ENCODE peak calls at places on chromosomes 16 and 17, in eight cellular contexts. One of them, this sample, is unnamed.

GRCh38 chr17:35695613-35696012 is 35.8 kb upstream of the RASL10B start:
- DNase-seq in endothelial cell of umbilical vein: no peak
- DNase-seq in mammary epithelial cell: no peak
- DNase-seq in ovary: no peak
- DNase-seq in pancreas: no peak
- DNase-seq in thoracic aorta: no peak
- DNase-seq in adrenal gland: no peak
- DNase-seq in heart left ventricle: no peak
- DNase-seq in this sample: no peak

GRCh38 chr16:84367750-84368320 is 503 bp upstream of the ATP2C2 start:
- DNase-seq in endothelial cell of umbilical vein: no peak
- DNase-seq in mammary epithelial cell: peak; percentile 8
- DNase-seq in ovary: no peak
- DNase-seq in pancreas: peak; percentile 41
- DNase-seq in thoracic aorta: no peak
- DNase-seq in adrenal gland: no peak
- DNase-seq in heart left ventricle: no peak
- DNase-seq in this sample: no peak

GRCh38 chr17:12990041-12990808 is 27.6 kb downstream of the ELAC2 start:
- DNase-seq in endothelial cell of umbilical vein: no peak
- DNase-seq in mammary epithelial cell: no peak
- DNase-seq in ovary: no peak
- DNase-seq in pancreas: no peak
- DNase-seq in thoracic aorta: no peak
- DNase-seq in adrenal gland: no peak
- DNase-seq in heart left ventricle: peak; percentile 83
- DNase-seq in this sample: no peak

GRCh38 chr16:56860226-56861020 is 4.6 kb upstream of the SLC12A3 start:
- DNase-seq in endothelial cell of umbilical vein: no peak
- DNase-seq in mammary epithelial cell: no peak
- DNase-seq in ovary: no peak
- DNase-seq in pancreas: no peak
- DNase-seq in thoracic aorta: no peak
- DNase-seq in adrenal gland: no peak
- DNase-seq in heart left ventricle: no peak
- DNase-seq in this sample: no peak

GRCh38 chr16:5066511-5066910 is 755 bp upstream of the C16orf89 start:
- DNase-seq in endothelial cell of umbilical vein: no peak
- DNase-seq in mammary epithelial cell: no peak
- DNase-seq in ovary: no peak
- DNase-seq in pancreas: no peak
- DNase-seq in thoracic aorta: no peak
- DNase-seq in adrenal gland: no peak
- DNase-seq in heart left ventricle: no peak
- DNase-seq in this sample: no peak

GRCh38 chr16:83895243-83895642 is 3.7 kb upstream of the MLYCD start:
- DNase-seq in endothelial cell of umbilical vein: no peak
- DNase-seq in mammary epithelial cell: no peak
- DNase-seq in ovary: no peak
- DNase-seq in pancreas: no peak
- DNase-seq in thoracic aorta: no peak
- DNase-seq in adrenal gland: no peak
- DNase-seq in heart left ventricle: no peak
- DNase-seq in this sample: no peak

GRCh38 chr17:4953461-4953961 is 2.6 kb downstream of the ENO3 start:
- DNase-seq in endothelial cell of umbilical vein: peak; percentile 37
- DNase-seq in mammary epithelial cell: no peak
- DNase-seq in ovary: no peak
- DNase-seq in pancreas: no peak
- DNase-seq in thoracic aorta: no peak
- DNase-seq in adrenal gland: no peak
- DNase-seq in heart left ventricle: no peak
- DNase-seq in this sample: no peak

GRCh38 chr17:67628580-67629013 is 89.1 kb upstream of the NOL11 start:
- DNase-seq in endothelial cell of umbilical vein: no peak
- DNase-seq in mammary epithelial cell: no peak
- DNase-seq in ovary: no peak
- DNase-seq in pancreas: peak; percentile 53
- DNase-seq in thoracic aorta: no peak
- DNase-seq in adrenal gland: peak; percentile 63
- DNase-seq in heart left ventricle: no peak
- DNase-seq in this sample: no peak

GRCh38 chr17:40777459-40777858 is 4.9 kb downstream of the KRT27 start:
- DNase-seq in endothelial cell of umbilical vein: no peak
- DNase-seq in mammary epithelial cell: no peak
- DNase-seq in ovary: no peak
- DNase-seq in pancreas: no peak
- DNase-seq in thoracic aorta: no peak
- DNase-seq in adrenal gland: no peak
- DNase-seq in heart left ventricle: no peak
- DNase-seq in this sample: no peak

GRCh38 chr17:3512512-3513171 is 36.8 kb downstream of the ASPA start:
- DNase-seq in endothelial cell of umbilical vein: no peak
- DNase-seq in mammary epithelial cell: no peak
- DNase-seq in ovary: peak; percentile 81
- DNase-seq in pancreas: peak; percentile 88
- DNase-seq in thoracic aorta: no peak
- DNase-seq in adrenal gland: peak; percentile 30
- DNase-seq in heart left ventricle: peak; percentile 91
- DNase-seq in this sample: peak; percentile 79

GRCh38 chr17:47013341-47013740 is 34.3 kb upstream of the RPRML start:
- DNase-seq in endothelial cell of umbilical vein: no peak
- DNase-seq in mammary epithelial cell: no peak
- DNase-seq in ovary: no peak
- DNase-seq in pancreas: no peak
- DNase-seq in thoracic aorta: no peak
- DNase-seq in adrenal gland: no peak
- DNase-seq in heart left ventricle: no peak
- DNase-seq in this sample: no peak

GRCh38 chr17:33875973-33876372 is 379.1 kb upstream of the CCL2 start:
- DNase-seq in endothelial cell of umbilical vein: no peak
- DNase-seq in mammary epithelial cell: no peak
- DNase-seq in ovary: no peak
- DNase-seq in pancreas: no peak
- DNase-seq in thoracic aorta: no peak
- DNase-seq in adrenal gland: no peak
- DNase-seq in heart left ventricle: no peak
- DNase-seq in this sample: no peak

GRCh38 chr17:64133546-64134215 is 3.7 kb upstream of the ERN1 start:
- DNase-seq in endothelial cell of umbilical vein: peak; percentile 76
- DNase-seq in mammary epithelial cell: peak; percentile 54
- DNase-seq in ovary: no peak
- DNase-seq in pancreas: no peak
- DNase-seq in thoracic aorta: no peak
- DNase-seq in adrenal gland: no peak
- DNase-seq in heart left ventricle: no peak
- DNase-seq in this sample: no peak

GRCh38 chr17:27216836-27217235 is 77.1 kb upstream of the WSB1 start:
- DNase-seq in endothelial cell of umbilical vein: no peak
- DNase-seq in mammary epithelial cell: no peak
- DNase-seq in ovary: no peak
- DNase-seq in pancreas: no peak
- DNase-seq in thoracic aorta: no peak
- DNase-seq in adrenal gland: no peak
- DNase-seq in heart left ventricle: no peak
- DNase-seq in this sample: no peak

GRCh38 chr17:13182854-13183253 is 165.0 kb upstream of the ELAC2 start:
- DNase-seq in endothelial cell of umbilical vein: no peak
- DNase-seq in mammary epithelial cell: no peak
- DNase-seq in ovary: no peak
- DNase-seq in pancreas: no peak
- DNase-seq in thoracic aorta: no peak
- DNase-seq in adrenal gland: no peak
- DNase-seq in heart left ventricle: no peak
- DNase-seq in this sample: no peak

GRCh38 chr17:58284613-58285421 is 4.1 kb upstream of the MPO start:
- DNase-seq in endothelial cell of umbilical vein: no peak
- DNase-seq in mammary epithelial cell: no peak
- DNase-seq in ovary: no peak
- DNase-seq in pancreas: no peak
- DNase-seq in thoracic aorta: no peak
- DNase-seq in adrenal gland: peak; percentile 5
- DNase-seq in heart left ventricle: no peak
- DNase-seq in this sample: no peak

DNA sequence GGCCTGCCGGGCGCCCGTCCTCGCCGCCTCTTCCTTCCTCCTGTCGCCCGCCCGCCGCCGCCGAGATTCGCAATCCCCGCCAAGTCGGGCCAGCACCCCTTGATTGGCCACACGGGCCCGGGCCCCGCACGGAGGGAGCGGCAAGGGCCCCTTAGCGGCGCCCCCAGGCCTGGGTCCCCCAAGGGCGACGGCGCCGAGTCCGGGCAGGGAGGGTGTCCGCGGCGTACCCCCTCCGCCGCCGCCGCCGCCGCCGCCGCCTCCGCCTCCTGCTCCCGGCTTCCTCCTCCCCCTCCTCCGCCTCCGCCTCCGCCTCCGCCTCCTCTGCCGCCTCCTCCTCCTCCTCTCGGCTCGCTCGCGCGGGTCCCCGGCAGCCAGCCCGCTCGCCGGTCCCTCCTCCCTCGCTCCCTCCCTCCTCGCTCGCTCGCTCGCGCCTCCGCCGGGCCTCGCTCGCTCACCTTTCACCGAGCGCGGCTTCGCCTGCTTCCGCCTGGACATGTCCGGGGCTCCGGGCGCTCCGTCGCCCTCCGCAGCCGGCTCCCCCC is 561 bp downstream of the ZNF423 start:
- DNase-seq in endothelial cell of umbilical vein: peak; percentile 73
- DNase-seq in mammary epithelial cell: peak; percentile 71
- DNase-seq in ovary: peak; percentile 91
- DNase-seq in pancreas: peak; percentile 94
- DNase-seq in thoracic aorta: no peak
- DNase-seq in adrenal gland: peak; percentile 82
- DNase-seq in heart left ventricle: peak; percentile 91
- DNase-seq in this sample: peak; percentile 89
- H3K27ac ChIP-seq in endothelial cell of umbilical vein: peak overlapping the region; percentile 19
- H3K27ac ChIP-seq in mammary epithelial cell: no peak overlapping the region
- H3K27ac ChIP-seq in ovary: peak overlapping the region; percentile 69
- H3K27ac ChIP-seq in pancreas: peak overlapping the region; percentile 86
- H3K27ac ChIP-seq in thoracic aorta: peak overlapping the region; percentile 80
- H3K27ac ChIP-seq in adrenal gland: peak overlapping the region; percentile 84
- H3K27ac ChIP-seq in heart left ventricle: peak overlapping the region; percentile 99
- H3K27ac ChIP-seq in this sample: peak overlapping the region; percentile 98

GRCh38 chr16:69496376-69496775 is 69.4 kb upstream of the NFAT5 start:
- DNase-seq in endothelial cell of umbilical vein: no peak
- DNase-seq in mammary epithelial cell: no peak
- DNase-seq in ovary: no peak
- DNase-seq in pancreas: no peak
- DNase-seq in thoracic aorta: no peak
- DNase-seq in adrenal gland: no peak
- DNase-seq in heart left ventricle: no peak
- DNase-seq in this sample: no peak

GRCh38 chr16:69498926-69499325 is 66.8 kb upstream of the NFAT5 start:
- DNase-seq in endothelial cell of umbilical vein: no peak
- DNase-seq in mammary epithelial cell: no peak
- DNase-seq in ovary: no peak
- DNase-seq in pancreas: no peak
- DNase-seq in thoracic aorta: no peak
- DNase-seq in adrenal gland: no peak
- DNase-seq in heart left ventricle: no peak
- DNase-seq in this sample: no peak

GRCh38 chr16:69497876-69498596 is 67.7 kb upstream of the NFAT5 start:
- DNase-seq in endothelial cell of umbilical vein: no peak
- DNase-seq in mammary epithelial cell: no peak
- DNase-seq in ovary: no peak
- DNase-seq in pancreas: no peak
- DNase-seq in thoracic aorta: no peak
- DNase-seq in adrenal gland: no peak
- DNase-seq in heart left ventricle: no peak
- DNase-seq in this sample: no peak

GRCh38 chr16:69495821-69496220 is 69.9 kb upstream of the NFAT5 start:
- DNase-seq in endothelial cell of umbilical vein: no peak
- DNase-seq in mammary epithelial cell: no peak
- DNase-seq in ovary: no peak
- DNase-seq in pancreas: no peak
- DNase-seq in thoracic aorta: no peak
- DNase-seq in adrenal gland: no peak
- DNase-seq in heart left ventricle: peak; percentile 63
- DNase-seq in this sample: no peak

DNA sequence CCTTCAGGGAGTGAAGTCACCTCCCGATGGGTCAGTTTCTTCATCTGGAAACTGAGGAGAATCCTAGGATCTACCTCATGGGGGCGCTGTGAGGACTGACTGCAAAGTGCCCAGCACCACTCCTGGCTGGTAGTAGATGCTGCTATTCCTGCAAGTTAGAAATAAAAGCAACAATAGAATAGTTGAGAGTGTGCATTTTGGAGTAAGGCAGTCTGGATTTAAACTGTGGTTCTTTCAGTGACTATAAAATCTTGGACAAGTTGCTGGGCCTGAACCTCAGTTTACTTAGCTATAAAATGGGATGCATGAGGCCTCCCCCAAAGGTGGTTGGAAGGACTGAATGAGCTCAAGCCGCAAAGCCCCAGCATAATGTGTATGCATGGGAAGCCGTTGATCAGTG is 70.6 kb downstream of the CYB5B start:
- DNase-seq in endothelial cell of umbilical vein: peak; percentile 42
- DNase-seq in mammary epithelial cell: no peak
- DNase-seq in ovary: no peak
- DNase-seq in pancreas: no peak
- DNase-seq in thoracic aorta: no peak
- DNase-seq in adrenal gland: peak; percentile 59
- DNase-seq in heart left ventricle: no peak
- DNase-seq in this sample: no peak
- H3K4me1 ChIP-seq in endothelial cell of umbilical vein: no peaks in the 10 kb centered on the region
- H3K4me1 ChIP-seq in mammary epithelial cell: no peaks in the 10 kb centered on the region
- H3K4me1 ChIP-seq in ovary: no peaks in the 10 kb centered on the region
- H3K4me1 ChIP-seq in pancreas: no peaks in the 10 kb centered on the region
- H3K4me1 ChIP-seq in thoracic aorta: no peaks in the 10 kb centered on the region
- H3K4me1 ChIP-seq in adrenal gland: peaks cover 7% of the 10 kb centered on the region
- H3K4me1 ChIP-seq in heart left ventricle: no peaks in the 10 kb centered on the region
- H3K4me1 ChIP-seq in this sample: no peaks in the 10 kb centered on the region

GRCh38 chr17:74454197-74455024 is 12.0 kb upstream of the CD300A start:
- DNase-seq in endothelial cell of umbilical vein: peak; percentile 46
- DNase-seq in mammary epithelial cell: peak; percentile 69
- DNase-seq in ovary: peak; percentile 96
- DNase-seq in pancreas: peak; percentile 94
- DNase-seq in thoracic aorta: peak; percentile 74
- DNase-seq in adrenal gland: peak; percentile 91
- DNase-seq in heart left ventricle: no peak
- DNase-seq in this sample: no peak
- TF ChIP-seq CTCF in endothelial cell of umbilical vein: no peak
- TF ChIP-seq CTCF in mammary epithelial cell: peak; percentile 4
- TF ChIP-seq CTCF in ovary: peak; percentile 25
- TF ChIP-seq CTCF in pancreas: no peak
- TF ChIP-seq CTCF in thoracic aorta: peak; percentile 34
- TF ChIP-seq CTCF in adrenal gland: no peak
- TF ChIP-seq CTCF in heart left ventricle: peak; percentile 36
- TF ChIP-seq CTCF in this sample: no peak

DNA sequence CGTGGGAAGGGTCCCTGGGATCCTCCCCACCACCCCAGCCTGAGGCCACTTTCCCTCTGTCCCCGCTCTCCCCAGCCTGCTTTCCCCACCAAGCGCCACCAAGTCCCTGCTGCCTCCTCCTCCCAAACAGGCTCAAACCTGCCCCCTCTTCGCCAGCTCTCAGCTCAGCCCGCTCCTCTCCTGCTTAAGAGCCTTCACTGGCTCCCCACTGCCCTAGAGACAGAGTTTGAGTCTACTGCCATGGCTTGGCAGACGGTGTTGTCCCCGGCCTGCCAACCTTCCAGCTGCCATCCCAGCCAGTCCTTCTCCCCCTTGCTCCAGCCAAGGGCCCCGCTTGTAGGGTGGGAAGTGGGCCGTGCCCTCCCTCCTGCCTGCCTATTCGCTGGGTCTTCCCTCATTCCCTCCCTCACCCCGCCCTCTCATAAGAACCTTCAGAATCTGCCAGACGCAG is 11.1 kb downstream of the IL4R start:
- DNase-seq in endothelial cell of umbilical vein: no peak
- DNase-seq in mammary epithelial cell: no peak
- DNase-seq in ovary: no peak
- DNase-seq in pancreas: no peak
- DNase-seq in thoracic aorta: no peak
- DNase-seq in adrenal gland: no peak
- DNase-seq in heart left ventricle: no peak
- DNase-seq in this sample: no peak
- H3K27ac ChIP-seq in endothelial cell of umbilical vein: no peak overlapping the region
- H3K27ac ChIP-seq in mammary epithelial cell: peak overlapping the region; percentile 25
- H3K27ac ChIP-seq in ovary: no peak overlapping the region
- H3K27ac ChIP-seq in pancreas: peak overlapping the region; percentile 94
- H3K27ac ChIP-seq in thoracic aorta: peak overlapping the region; percentile 37
- H3K27ac ChIP-seq in adrenal gland: peak overlapping the region; percentile 95
- H3K27ac ChIP-seq in heart left ventricle: peak overlapping the region; percentile 9
- H3K27ac ChIP-seq in this sample: peak overlapping the region; percentile 50